ENCODE peak calls at places on chromosomes 7 and 10, in eight cellular contexts. One of them, this sample, is unnamed.

GRCh38 chr10:95360122-95360715 is 69.4 kb upstream of the PDLIM1 start:
- DNase-seq in CD8-positive, alpha-beta T cell: no peak
- DNase-seq in neural crest cell: no peak
- DNase-seq in foreskin fibroblast: peak; percentile 10
- DNase-seq in H9: no peak
- DNase-seq in fibroblast of the aortic adventitia: no peak
- DNase-seq in astrocyte: no peak
- DNase-seq in neural progenitor cell: no peak
- DNase-seq in this sample: no peak

GRCh38 chr7:140512317-140513000 is 33.2 kb upstream of the MKRN1 start:
- DNase-seq in CD8-positive, alpha-beta T cell: no peak
- DNase-seq in neural crest cell: no peak
- DNase-seq in foreskin fibroblast: peak; percentile 37
- DNase-seq in H9: no peak
- DNase-seq in fibroblast of the aortic adventitia: no peak
- DNase-seq in astrocyte: no peak
- DNase-seq in neural progenitor cell: no peak
- DNase-seq in this sample: peak; percentile 70

GRCh38 chr10:45274364-45274763 is 41.0 kb downstream of the OR13A1 start:
- DNase-seq in CD8-positive, alpha-beta T cell: no peak
- DNase-seq in neural crest cell: no peak
- DNase-seq in foreskin fibroblast: no peak
- DNase-seq in H9: no peak
- DNase-seq in fibroblast of the aortic adventitia: no peak
- DNase-seq in astrocyte: no peak
- DNase-seq in neural progenitor cell: no peak
- DNase-seq in this sample: no peak

GRCh38 chr10:30542001-30542861 is 87.3 kb downstream of the LYZL2 start:
- DNase-seq in CD8-positive, alpha-beta T cell: no peak
- DNase-seq in neural crest cell: no peak
- DNase-seq in foreskin fibroblast: no peak
- DNase-seq in H9: no peak
- DNase-seq in fibroblast of the aortic adventitia: no peak
- DNase-seq in astrocyte: no peak
- DNase-seq in neural progenitor cell: no peak
- DNase-seq in this sample: no peak

GRCh38 chr10:5685764-5686240 is 1.2 kb downstream of the TASOR2 start:
- DNase-seq in CD8-positive, alpha-beta T cell: no peak
- DNase-seq in neural crest cell: no peak
- DNase-seq in foreskin fibroblast: peak; percentile 27
- DNase-seq in H9: no peak
- DNase-seq in fibroblast of the aortic adventitia: no peak
- DNase-seq in astrocyte: no peak
- DNase-seq in neural progenitor cell: peak; percentile 37
- DNase-seq in this sample: peak; percentile 26

GRCh38 chr10:76675951-76676587 is 961.5 kb downstream of the KCNMA1 start:
- DNase-seq in CD8-positive, alpha-beta T cell: no peak
- DNase-seq in neural crest cell: no peak
- DNase-seq in foreskin fibroblast: peak; percentile 72
- DNase-seq in H9: no peak
- DNase-seq in fibroblast of the aortic adventitia: peak; percentile 86
- DNase-seq in astrocyte: peak; percentile 23
- DNase-seq in neural progenitor cell: no peak
- DNase-seq in this sample: peak; percentile 28

GRCh38 chr10:121024905-121025584 is 173.9 kb downstream of the WDR11 start:
- DNase-seq in CD8-positive, alpha-beta T cell: no peak
- DNase-seq in neural crest cell: no peak
- DNase-seq in foreskin fibroblast: no peak
- DNase-seq in H9: no peak
- DNase-seq in fibroblast of the aortic adventitia: no peak
- DNase-seq in astrocyte: no peak
- DNase-seq in neural progenitor cell: no peak
- DNase-seq in this sample: no peak

GRCh38 chr10:79184141-79184625 is 115.4 kb downstream of the ZMIZ1 start:
- DNase-seq in CD8-positive, alpha-beta T cell: no peak
- DNase-seq in neural crest cell: no peak
- DNase-seq in foreskin fibroblast: peak; percentile 83
- DNase-seq in H9: peak; percentile 60
- DNase-seq in fibroblast of the aortic adventitia: peak; percentile 65
- DNase-seq in astrocyte: peak; percentile 84
- DNase-seq in neural progenitor cell: no peak
- DNase-seq in this sample: peak; percentile 77

GRCh38 chr7:6164491-6164890 is 107.9 kb downstream of the CYTH3 start:
- DNase-seq in CD8-positive, alpha-beta T cell: no peak
- DNase-seq in neural crest cell: peak; percentile 38
- DNase-seq in foreskin fibroblast: no peak
- DNase-seq in H9: peak; percentile 74
- DNase-seq in fibroblast of the aortic adventitia: no peak
- DNase-seq in astrocyte: no peak
- DNase-seq in neural progenitor cell: peak; percentile 33
- DNase-seq in this sample: no peak

GRCh38 chr7:115559877-115560276 is 470.7 kb downstream of the TFEC start:
- DNase-seq in CD8-positive, alpha-beta T cell: no peak
- DNase-seq in neural crest cell: no peak
- DNase-seq in foreskin fibroblast: peak; percentile 39
- DNase-seq in H9: no peak
- DNase-seq in fibroblast of the aortic adventitia: peak; percentile 19
- DNase-seq in astrocyte: no peak
- DNase-seq in neural progenitor cell: no peak
- DNase-seq in this sample: no peak

GRCh38 chr10:84902549-84902948 is 574.2 kb downstream of the CCSER2 start:
- DNase-seq in CD8-positive, alpha-beta T cell: no peak
- DNase-seq in neural crest cell: no peak
- DNase-seq in foreskin fibroblast: no peak
- DNase-seq in H9: no peak
- DNase-seq in fibroblast of the aortic adventitia: no peak
- DNase-seq in astrocyte: no peak
- DNase-seq in neural progenitor cell: no peak
- DNase-seq in this sample: no peak

GRCh38 chr7:76372984-76373833 is 14.4 kb upstream of the YWHAG start:
- DNase-seq in CD8-positive, alpha-beta T cell: no peak
- DNase-seq in neural crest cell: no peak
- DNase-seq in foreskin fibroblast: peak; percentile 83
- DNase-seq in H9: no peak
- DNase-seq in fibroblast of the aortic adventitia: peak; percentile 86
- DNase-seq in astrocyte: peak; percentile 75
- DNase-seq in neural progenitor cell: no peak
- DNase-seq in this sample: peak; percentile 77

GRCh38 chr7:131895541-131896173 is 339.2 kb upstream of the PODXL start:
- DNase-seq in CD8-positive, alpha-beta T cell: no peak
- DNase-seq in neural crest cell: no peak
- DNase-seq in foreskin fibroblast: peak; percentile 20
- DNase-seq in H9: peak; percentile 51
- DNase-seq in fibroblast of the aortic adventitia: peak; percentile 98
- DNase-seq in astrocyte: peak; percentile 100
- DNase-seq in neural progenitor cell: no peak
- DNase-seq in this sample: peak; percentile 48

GRCh38 chr7:54967384-54967783 is 51.4 kb upstream of the EGFR start:
- DNase-seq in CD8-positive, alpha-beta T cell: no peak
- DNase-seq in neural crest cell: no peak
- DNase-seq in foreskin fibroblast: no peak
- DNase-seq in H9: no peak
- DNase-seq in fibroblast of the aortic adventitia: peak; percentile 3
- DNase-seq in astrocyte: peak; percentile 34
- DNase-seq in neural progenitor cell: no peak
- DNase-seq in this sample: peak; percentile 31

GRCh38 chr7:105376901-105377533 is 11.7 kb downstream of the SRPK2 start:
- DNase-seq in CD8-positive, alpha-beta T cell: no peak
- DNase-seq in neural crest cell: no peak
- DNase-seq in foreskin fibroblast: no peak
- DNase-seq in H9: peak; percentile 49
- DNase-seq in fibroblast of the aortic adventitia: peak; percentile 34
- DNase-seq in astrocyte: no peak
- DNase-seq in neural progenitor cell: no peak
- DNase-seq in this sample: no peak

GRCh38 chr10:33001908-33002492 is 44.0 kb upstream of the ITGB1 start:
- DNase-seq in CD8-positive, alpha-beta T cell: no peak
- DNase-seq in neural crest cell: no peak
- DNase-seq in foreskin fibroblast: no peak
- DNase-seq in H9: no peak
- DNase-seq in fibroblast of the aortic adventitia: no peak
- DNase-seq in astrocyte: no peak
- DNase-seq in neural progenitor cell: no peak
- DNase-seq in this sample: no peak

GRCh38 chr10:62043493-62043938 is 142.0 kb downstream of the ARID5B start:
- DNase-seq in CD8-positive, alpha-beta T cell: no peak
- DNase-seq in neural crest cell: no peak
- DNase-seq in foreskin fibroblast: peak; percentile 90
- DNase-seq in H9: no peak
- DNase-seq in fibroblast of the aortic adventitia: peak; percentile 41
- DNase-seq in astrocyte: peak; percentile 95
- DNase-seq in neural progenitor cell: no peak
- DNase-seq in this sample: no peak

GRCh38 chr7:136925556-136925955 is 57.1 kb downstream of the CHRM2 start:
- DNase-seq in CD8-positive, alpha-beta T cell: no peak
- DNase-seq in neural crest cell: no peak
- DNase-seq in foreskin fibroblast: no peak
- DNase-seq in H9: no peak
- DNase-seq in fibroblast of the aortic adventitia: peak; percentile 69
- DNase-seq in astrocyte: peak; percentile 85
- DNase-seq in neural progenitor cell: no peak
- DNase-seq in this sample: no peak

GRCh38 chr7:148963583-148964509 is 64.5 kb downstream of the PDIA4 start:
- DNase-seq in CD8-positive, alpha-beta T cell: no peak
- DNase-seq in neural crest cell: no peak
- DNase-seq in foreskin fibroblast: peak; percentile 44
- DNase-seq in H9: no peak
- DNase-seq in fibroblast of the aortic adventitia: peak; percentile 25
- DNase-seq in astrocyte: no peak
- DNase-seq in neural progenitor cell: peak; percentile 26
- DNase-seq in this sample: no peak

GRCh38 chr7:148962515-148962822 is 65.8 kb downstream of the PDIA4 start:
- DNase-seq in CD8-positive, alpha-beta T cell: no peak
- DNase-seq in neural crest cell: no peak
- DNase-seq in foreskin fibroblast: no peak
- DNase-seq in H9: no peak
- DNase-seq in fibroblast of the aortic adventitia: no peak
- DNase-seq in astrocyte: no peak
- DNase-seq in neural progenitor cell: no peak
- DNase-seq in this sample: no peak

GRCh38 chr7:148964510-148965267 is 63.6 kb downstream of the PDIA4 start:
- DNase-seq in CD8-positive, alpha-beta T cell: no peak
- DNase-seq in neural crest cell: no peak
- DNase-seq in foreskin fibroblast: no peak
- DNase-seq in H9: no peak
- DNase-seq in fibroblast of the aortic adventitia: peak; percentile 8
- DNase-seq in astrocyte: no peak
- DNase-seq in neural progenitor cell: peak; percentile 18
- DNase-seq in this sample: no peak

GRCh38 chr7:148959726-148960125 is 68.6 kb downstream of the PDIA4 start:
- DNase-seq in CD8-positive, alpha-beta T cell: no peak
- DNase-seq in neural crest cell: no peak
- DNase-seq in foreskin fibroblast: no peak
- DNase-seq in H9: no peak
- DNase-seq in fibroblast of the aortic adventitia: no peak
- DNase-seq in astrocyte: no peak
- DNase-seq in neural progenitor cell: no peak
- DNase-seq in this sample: no peak

GRCh38 chr7:148962823-148963582 is 65.3 kb downstream of the PDIA4 start:
- DNase-seq in CD8-positive, alpha-beta T cell: peak; percentile 46
- DNase-seq in neural crest cell: no peak
- DNase-seq in foreskin fibroblast: peak; percentile 86
- DNase-seq in H9: no peak
- DNase-seq in fibroblast of the aortic adventitia: peak; percentile 86
- DNase-seq in astrocyte: peak; percentile 22
- DNase-seq in neural progenitor cell: peak; percentile 61
- DNase-seq in this sample: peak; percentile 78
- TF ChIP-seq CTCF in CD8-positive, alpha-beta T cell: peak; percentile 77
- TF ChIP-seq CTCF in neural crest cell: peak; percentile 80
- TF ChIP-seq CTCF in foreskin fibroblast: peak; percentile 82
- TF ChIP-seq CTCF in H9: peak; percentile 86
- TF ChIP-seq CTCF in fibroblast of the aortic adventitia: peak; percentile 79
- TF ChIP-seq CTCF in astrocyte: peak; percentile 87
- TF ChIP-seq CTCF in neural progenitor cell: peak; percentile 73
- TF ChIP-seq CTCF in this sample: peak; percentile 96

GRCh38 chr7:149790146-149790548 is 16.8 kb upstream of the ZNF467 start:
- DNase-seq in CD8-positive, alpha-beta T cell: no peak
- DNase-seq in neural crest cell: peak; percentile 70
- DNase-seq in foreskin fibroblast: peak; percentile 39
- DNase-seq in H9: peak; percentile 69
- DNase-seq in fibroblast of the aortic adventitia: no peak
- DNase-seq in astrocyte: no peak
- DNase-seq in neural progenitor cell: peak; percentile 86
- DNase-seq in this sample: peak; percentile 63
- TF ChIP-seq CTCF in CD8-positive, alpha-beta T cell: peak; percentile 33
- TF ChIP-seq CTCF in neural crest cell: peak; percentile 69
- TF ChIP-seq CTCF in foreskin fibroblast: peak; percentile 19
- TF ChIP-seq CTCF in H9: peak; percentile 80
- TF ChIP-seq CTCF in fibroblast of the aortic adventitia: peak; percentile 28
- TF ChIP-seq CTCF in astrocyte: no peak
- TF ChIP-seq CTCF in neural progenitor cell: peak; percentile 75
- TF ChIP-seq CTCF in this sample: peak; percentile 56

GRCh38 chr7:69019437-69019836 is 578.8 kb upstream of the AUTS2 start:
- DNase-seq in CD8-positive, alpha-beta T cell: no peak
- DNase-seq in neural crest cell: no peak
- DNase-seq in foreskin fibroblast: no peak
- DNase-seq in H9: no peak
- DNase-seq in fibroblast of the aortic adventitia: no peak
- DNase-seq in astrocyte: no peak
- DNase-seq in neural progenitor cell: no peak
- DNase-seq in this sample: no peak

GRCh38 chr7:69018200-69018599 is 580.1 kb upstream of the AUTS2 start:
- DNase-seq in CD8-positive, alpha-beta T cell: no peak
- DNase-seq in neural crest cell: no peak
- DNase-seq in foreskin fibroblast: no peak
- DNase-seq in H9: peak; percentile 73
- DNase-seq in fibroblast of the aortic adventitia: no peak
- DNase-seq in astrocyte: no peak
- DNase-seq in neural progenitor cell: peak; percentile 61
- DNase-seq in this sample: no peak
- TF ChIP-seq CTCF in CD8-positive, alpha-beta T cell: no peak
- TF ChIP-seq CTCF in neural crest cell: peak; percentile 37
- TF ChIP-seq CTCF in foreskin fibroblast: no peak
- TF ChIP-seq CTCF in H9: peak; percentile 76
- TF ChIP-seq CTCF in fibroblast of the aortic adventitia: no peak
- TF ChIP-seq CTCF in astrocyte: no peak
- TF ChIP-seq CTCF in neural progenitor cell: peak; percentile 56
- TF ChIP-seq CTCF in this sample: no peak

GRCh38 chr7:133739817-133740216 is 387.3 kb upstream of the LRGUK start:
- DNase-seq in CD8-positive, alpha-beta T cell: no peak
- DNase-seq in neural crest cell: no peak
- DNase-seq in foreskin fibroblast: no peak
- DNase-seq in H9: no peak
- DNase-seq in fibroblast of the aortic adventitia: no peak
- DNase-seq in astrocyte: no peak
- DNase-seq in neural progenitor cell: no peak
- DNase-seq in this sample: no peak

GRCh38 chr7:133741703-133742102 is 385.4 kb upstream of the LRGUK start:
- DNase-seq in CD8-positive, alpha-beta T cell: no peak
- DNase-seq in neural crest cell: no peak
- DNase-seq in foreskin fibroblast: no peak
- DNase-seq in H9: no peak
- DNase-seq in fibroblast of the aortic adventitia: no peak
- DNase-seq in astrocyte: no peak
- DNase-seq in neural progenitor cell: no peak
- DNase-seq in this sample: no peak

GRCh38 chr7:133741078-133741477 is 386.1 kb upstream of the LRGUK start:
- DNase-seq in CD8-positive, alpha-beta T cell: no peak
- DNase-seq in neural crest cell: no peak
- DNase-seq in foreskin fibroblast: no peak
- DNase-seq in H9: no peak
- DNase-seq in fibroblast of the aortic adventitia: no peak
- DNase-seq in astrocyte: no peak
- DNase-seq in neural progenitor cell: no peak
- DNase-seq in this sample: no peak

GRCh38 chr7:133744451-133744850 is 382.7 kb upstream of the LRGUK start:
- DNase-seq in CD8-positive, alpha-beta T cell: no peak
- DNase-seq in neural crest cell: no peak
- DNase-seq in foreskin fibroblast: no peak
- DNase-seq in H9: no peak
- DNase-seq in fibroblast of the aortic adventitia: no peak
- DNase-seq in astrocyte: no peak
- DNase-seq in neural progenitor cell: no peak
- DNase-seq in this sample: no peak

GRCh38 chr7:133742709-133743538 is 384.2 kb upstream of the LRGUK start:
- DNase-seq in CD8-positive, alpha-beta T cell: no peak
- DNase-seq in neural crest cell: peak; percentile 4
- DNase-seq in foreskin fibroblast: peak; percentile 50
- DNase-seq in H9: no peak
- DNase-seq in fibroblast of the aortic adventitia: peak; percentile 60
- DNase-seq in astrocyte: no peak
- DNase-seq in neural progenitor cell: peak; percentile 18
- DNase-seq in this sample: peak; percentile 12
- TF ChIP-seq CTCF in CD8-positive, alpha-beta T cell: no peak
- TF ChIP-seq CTCF in neural crest cell: peak; percentile 68
- TF ChIP-seq CTCF in foreskin fibroblast: peak; percentile 63
- TF ChIP-seq CTCF in H9: peak; percentile 69
- TF ChIP-seq CTCF in fibroblast of the aortic adventitia: peak; percentile 70
- TF ChIP-seq CTCF in astrocyte: peak; percentile 57
- TF ChIP-seq CTCF in neural progenitor cell: peak; percentile 63
- TF ChIP-seq CTCF in this sample: peak; percentile 52

This sample was measured in hepatocyte.